ENCODE peak calls at places on chromosome 5, in five cellular contexts. One of them, this sample, is unnamed.

GRCh38 chr5:178058321-178059012 is 54.9 kb upstream of the N4BP3 start:
- DNase-seq in nephron progenitor cell: no peak
- DNase-seq in activated T-helper 1 cell treated with Interleukin-2 at 50 U/mL for 16 hours: no peak
- DNase-seq in ELR: no peak
- DNase-seq in M059J: no peak
- DNase-seq in this sample: no peak

GRCh38 chr5:69414885-69415583 is at the start of gene MARVELD2:
- DNase-seq in M059J: peak
- DNase-seq in nephron progenitor cell: peak
- DNase-seq in ELR: peak
- DNase-seq in activated T-helper 1 cell treated with Interleukin-2 at 50 U/mL for 16 hours: peak
- DNase-seq in this sample: peak

GRCh38 chr5:150066901-150067396 is 19.4 kb downstream of the CSF1R start:
- DNase-seq in activated T-helper 1 cell treated with Interleukin-2 at 50 U/mL for 16 hours: no peak
- DNase-seq in M059J: peak
- DNase-seq in ELR: peak
- DNase-seq in nephron progenitor cell: no peak
- DNase-seq in this sample: peak

GRCh38 chr5:56587381-56588124 is 227.8 kb upstream of the MAP3K1 start:
- DNase-seq in M059J: no peak
- DNase-seq in activated T-helper 1 cell treated with Interleukin-2 at 50 U/mL for 16 hours: no peak
- DNase-seq in ELR: no peak
- DNase-seq in nephron progenitor cell: no peak
- DNase-seq in this sample: no peak

GRCh38 chr5:44389410-44389879 is at the start of gene FGF10:
- DNase-seq in activated T-helper 1 cell treated with Interleukin-2 at 50 U/mL for 16 hours: no peak
- DNase-seq in nephron progenitor cell: peak
- DNase-seq in ELR: no peak
- DNase-seq in M059J: no peak
- DNase-seq in this sample: peak

GRCh38 chr5:51397996-51398395 is 14.7 kb downstream of the ISL1 start:
- DNase-seq in activated T-helper 1 cell treated with Interleukin-2 at 50 U/mL for 16 hours: no peak
- DNase-seq in ELR: no peak
- DNase-seq in nephron progenitor cell: peak
- DNase-seq in M059J: no peak
- DNase-seq in this sample: no peak

GRCh38 chr5:151950681-151951080 is 26.0 kb upstream of the GLRA1 start:
- DNase-seq in ELR: no peak
- DNase-seq in nephron progenitor cell: peak
- DNase-seq in M059J: no peak
- DNase-seq in activated T-helper 1 cell treated with Interleukin-2 at 50 U/mL for 16 hours: no peak
- DNase-seq in this sample: no peak

GRCh38 chr5:147998704-147999103 is 65.1 kb upstream of the SPINK5 start:
- DNase-seq in M059J: no peak
- DNase-seq in ELR: no peak
- DNase-seq in activated T-helper 1 cell treated with Interleukin-2 at 50 U/mL for 16 hours: no peak
- DNase-seq in nephron progenitor cell: no peak
- DNase-seq in this sample: peak

GRCh38 chr5:176415240-176416122 is 858 bp downstream of the CLTB start:
- DNase-seq in M059J: peak
- DNase-seq in nephron progenitor cell: no peak
- DNase-seq in activated T-helper 1 cell treated with Interleukin-2 at 50 U/mL for 16 hours: no peak
- DNase-seq in ELR: peak
- DNase-seq in this sample: peak

GRCh38 chr5:15664961-15665360 is 165.0 kb downstream of the FBXL7 start:
- DNase-seq in activated T-helper 1 cell treated with Interleukin-2 at 50 U/mL for 16 hours: no peak
- DNase-seq in ELR: peak
- DNase-seq in M059J: peak
- DNase-seq in nephron progenitor cell: no peak
- DNase-seq in this sample: no peak

GRCh38 chr5:96431376-96432244 is 1.4 kb downstream of the PCSK1 start:
- DNase-seq in activated T-helper 1 cell treated with Interleukin-2 at 50 U/mL for 16 hours: no peak
- DNase-seq in M059J: peak
- DNase-seq in ELR: peak
- DNase-seq in nephron progenitor cell: peak
- DNase-seq in this sample: peak

GRCh38 chr5:102596113-102596512 is 97.3 kb upstream of the SLCO6A1 start:
- DNase-seq in activated T-helper 1 cell treated with Interleukin-2 at 50 U/mL for 16 hours: no peak
- DNase-seq in ELR: no peak
- DNase-seq in M059J: peak
- DNase-seq in nephron progenitor cell: no peak
- DNase-seq in this sample: no peak

GRCh38 chr5:100643473-100643872 is 108.3 kb downstream of the FAM174A start:
- DNase-seq in ELR: peak
- DNase-seq in M059J: peak
- DNase-seq in nephron progenitor cell: no peak
- DNase-seq in activated T-helper 1 cell treated with Interleukin-2 at 50 U/mL for 16 hours: no peak
- DNase-seq in this sample: peak

GRCh38 chr5:122137702-122138101 is 8.4 kb downstream of the ZNF474 start:
- DNase-seq in nephron progenitor cell: no peak
- DNase-seq in M059J: no peak
- DNase-seq in activated T-helper 1 cell treated with Interleukin-2 at 50 U/mL for 16 hours: no peak
- DNase-seq in ELR: no peak
- DNase-seq in this sample: no peak

GRCh38 chr5:14244721-14245518 is 101.8 kb downstream of the TRIO start:
- DNase-seq in ELR: no peak
- DNase-seq in activated T-helper 1 cell treated with Interleukin-2 at 50 U/mL for 16 hours: no peak
- DNase-seq in nephron progenitor cell: no peak
- DNase-seq in M059J: peak
- DNase-seq in this sample: no peak

GRCh38 chr5:56910123-56910951 is 941 bp downstream of the SETD9 start:
- DNase-seq in ELR: peak
- DNase-seq in M059J: peak
- DNase-seq in nephron progenitor cell: peak
- DNase-seq in activated T-helper 1 cell treated with Interleukin-2 at 50 U/mL for 16 hours: peak
- DNase-seq in this sample: no peak

GRCh38 chr5:38420246-38420645 is 136.2 kb downstream of the LIFR start:
- DNase-seq in nephron progenitor cell: no peak
- DNase-seq in ELR: peak
- DNase-seq in M059J: no peak
- DNase-seq in activated T-helper 1 cell treated with Interleukin-2 at 50 U/mL for 16 hours: no peak
- DNase-seq in this sample: no peak

GRCh38 chr5:139383993-139384590 is 995 bp upstream of the SLC23A1 start:
- DNase-seq in activated T-helper 1 cell treated with Interleukin-2 at 50 U/mL for 16 hours: no peak
- DNase-seq in ELR: no peak
- DNase-seq in nephron progenitor cell: no peak
- DNase-seq in M059J: no peak
- DNase-seq in this sample: no peak

GRCh38 chr5:68962632-68963484 is 131.0 kb upstream of the SLC30A5 start:
- DNase-seq in ELR: peak
- DNase-seq in nephron progenitor cell: peak
- DNase-seq in M059J: peak
- DNase-seq in activated T-helper 1 cell treated with Interleukin-2 at 50 U/mL for 16 hours: no peak
- DNase-seq in this sample: peak

GRCh38 chr5:135245521-135246499 is 153.2 kb downstream of the MACROH2A1 start:
- DNase-seq in activated T-helper 1 cell treated with Interleukin-2 at 50 U/mL for 16 hours: no peak
- DNase-seq in M059J: peak
- DNase-seq in ELR: peak
- DNase-seq in nephron progenitor cell: no peak
- DNase-seq in this sample: peak

GRCh38 chr5:38265546-38266179 is 7.3 kb downstream of the EGFLAM start:
- DNase-seq in activated T-helper 1 cell treated with Interleukin-2 at 50 U/mL for 16 hours: no peak
- DNase-seq in M059J: peak
- DNase-seq in ELR: peak
- DNase-seq in nephron progenitor cell: peak
- DNase-seq in this sample: peak

GRCh38 chr5:56012281-56012963 is 17.7 kb upstream of the IL6ST start:
- DNase-seq in nephron progenitor cell: no peak
- DNase-seq in M059J: peak
- DNase-seq in activated T-helper 1 cell treated with Interleukin-2 at 50 U/mL for 16 hours: peak
- DNase-seq in ELR: peak
- DNase-seq in this sample: peak

GRCh38 chr5:103505581-103506305 is 56.8 kb downstream of the NUDT12 start:
- DNase-seq in nephron progenitor cell: no peak
- DNase-seq in ELR: peak
- DNase-seq in activated T-helper 1 cell treated with Interleukin-2 at 50 U/mL for 16 hours: no peak
- DNase-seq in M059J: peak
- DNase-seq in this sample: peak

GRCh38 chr5:81003987-81004386 is 43.8 kb downstream of the RASGRF2 start:
- DNase-seq in nephron progenitor cell: no peak
- DNase-seq in activated T-helper 1 cell treated with Interleukin-2 at 50 U/mL for 16 hours: no peak
- DNase-seq in ELR: no peak
- DNase-seq in M059J: no peak
- DNase-seq in this sample: no peak

GRCh38 chr5:179530069-179530998 is 20.0 kb upstream of the RUFY1 start:
- DNase-seq in M059J: no peak
- DNase-seq in ELR: no peak
- DNase-seq in nephron progenitor cell: peak
- DNase-seq in activated T-helper 1 cell treated with Interleukin-2 at 50 U/mL for 16 hours: peak
- DNase-seq in this sample: no peak

GRCh38 chr5:76782444-76782843 is 36.4 kb upstream of the F2RL1 start:
- DNase-seq in ELR: peak
- DNase-seq in nephron progenitor cell: no peak
- DNase-seq in M059J: peak
- DNase-seq in activated T-helper 1 cell treated with Interleukin-2 at 50 U/mL for 16 hours: no peak
- DNase-seq in this sample: no peak

GRCh38 chr5:67287795-67288194 is 91.2 kb upstream of the CD180 start:
- DNase-seq in activated T-helper 1 cell treated with Interleukin-2 at 50 U/mL for 16 hours: no peak
- DNase-seq in nephron progenitor cell: no peak
- DNase-seq in M059J: peak
- DNase-seq in ELR: peak
- DNase-seq in this sample: peak

GRCh38 chr5:31359839-31360238 is 166.4 kb downstream of the CDH6 start:
- DNase-seq in ELR: no peak
- DNase-seq in nephron progenitor cell: no peak
- DNase-seq in M059J: no peak
- DNase-seq in activated T-helper 1 cell treated with Interleukin-2 at 50 U/mL for 16 hours: no peak
- DNase-seq in this sample: no peak

GRCh38 chr5:176716320-176716719 is 69.0 kb downstream of the TSPAN17 start:
- DNase-seq in M059J: peak
- DNase-seq in activated T-helper 1 cell treated with Interleukin-2 at 50 U/mL for 16 hours: no peak
- DNase-seq in ELR: peak
- DNase-seq in nephron progenitor cell: no peak
- DNase-seq in this sample: peak

This sample was measured in epithelial cell of esophagus.